ENCODE peak calls at places on chromosomes 1 and 21, in six cellular contexts. H, D, V, Q, U and E are unnamed samples.

GRCh38 chr1:1371741-1372711 is 3.0 kb downstream of the AURKAIP1 start:
- DNase-seq in H (peak), D (peak), U (no peak), Q (peak), V (peak), E (peak)

GRCh38 chr1:65510961-65511360 is 90.5 kb downstream of the LEPR start:
- DNase-seq in H (no peak), V (no peak), D (no peak), Q (no peak), U (no peak), E (no peak)

GRCh38 chr1:230852959-230853358 is 15.4 kb downstream of the C1orf198 start:
- DNase-seq in Q (no peak), U (no peak), V (no peak), D (no peak), H (no peak), E (no peak)

GRCh38 chr1:113804421-113805255 is 7.6 kb downstream of the RSBN1 start:
- DNase-seq in H (peak), V (peak), U (no peak), D (peak), Q (peak), E (peak)

GRCh38 chr1:248696775-248697174 is 5.8 kb downstream of the OR14I1 start:
- DNase-seq in Q (no peak), H (peak), U (no peak), D (no peak), V (no peak), E (no peak)

GRCh38 chr1:229410692-229411433 is 23.0 kb downstream of the ACTA1 start:
- DNase-seq in H (peak), V (peak), U (no peak), D (peak), Q (no peak), E (no peak)

GRCh38 chr1:84272401-84272800 is 29.1 kb upstream of the SAMD13 start:
- DNase-seq in D (no peak), H (no peak), Q (no peak), V (no peak), U (no peak), E (no peak)

GRCh38 chr1:215710340-215710971 is 143.4 kb downstream of the KCTD3 start:
- DNase-seq in Q (peak), D (peak), V (peak), U (no peak), H (peak), E (peak)

GRCh38 chr1:21308847-21309652 is 18.8 kb upstream of the ECE1 start:
- DNase-seq in U (no peak), D (no peak), Q (no peak), H (no peak), V (no peak), E (no peak)

GRCh38 chr1:247535402-247535801 is 838 bp downstream of the OR2C3 start:
- DNase-seq in D (no peak), H (no peak), V (no peak), U (no peak), Q (no peak), E (no peak)

GRCh38 chr1:111369177-111369576 is 58.4 kb downstream of the OVGP1 start:
- DNase-seq in D (no peak), V (no peak), U (no peak), H (no peak), Q (no peak), E (peak)

GRCh38 chr1:58392083-58392482 is 154.4 kb downstream of the OMA1 start:
- DNase-seq in H (no peak), V (no peak), U (peak), D (no peak), Q (no peak), E (no peak)

GRCh38 chr1:54564312-54565112 is 16.5 kb downstream of the ACOT11 start:
- DNase-seq in V (no peak), D (no peak), Q (no peak), H (no peak), U (no peak), E (no peak)

GRCh38 chr1:160629286-160630210 is 17.3 kb downstream of the SLAMF1 start:
- DNase-seq in Q (no peak), U (no peak), H (no peak), D (no peak), V (no peak), E (no peak)

GRCh38 chr1:223731076-223731770 is 18.9 kb downstream of the CAPN2 start:
- DNase-seq in V (no peak), D (no peak), H (no peak), U (no peak), Q (no peak), E (peak)

GRCh38 chr1:205346956-205347574 is 9.7 kb downstream of the KLHDC8A start:
- DNase-seq in Q (no peak), H (no peak), V (no peak), U (no peak), D (no peak), E (no peak)

GRCh38 chr1:47767741-47768100 is 229.5 kb downstream of the TRABD2B start:
- DNase-seq in V (no peak), Q (no peak), D (no peak), H (no peak), U (no peak), E (no peak)

GRCh38 chr21:40049031-40049958 is 182.1 kb downstream of the PCP4 start:
- DNase-seq in D (no peak), H (peak), U (no peak), Q (no peak), V (no peak), E (no peak)

GRCh38 chr1:164662955-164663354 is 104.0 kb downstream of the PBX1 start:
- DNase-seq in U (no peak), D (no peak), H (no peak), V (no peak), Q (no peak), E (no peak)

GRCh38 chr1:110752941-110753725 is 78.4 kb upstream of the KCNA3 start:
- DNase-seq in V (no peak), D (no peak), Q (no peak), H (no peak), U (no peak), E (no peak)

GRCh38 chr1:72288886-72289285 is 6.5 kb upstream of the NEGR1 start:
- DNase-seq in U (no peak), Q (no peak), D (no peak), V (no peak), H (peak), E (no peak)

GRCh38 chr1:12255918-12256317 is 26.1 kb downstream of the VPS13D start:
- DNase-seq in H (no peak), D (no peak), Q (no peak), U (no peak), V (no peak), E (no peak)

GRCh38 chr1:173784997-173785396 is 39.5 kb upstream of the DARS2 start:
- DNase-seq in U (no peak), Q (no peak), V (no peak), H (no peak), D (no peak), E (no peak)

GRCh38 chr1:39625462-39626273 is 13.8 kb downstream of the HEYL start:
- DNase-seq in U (no peak), H (peak), Q (no peak), D (no peak), V (no peak), E (no peak)

GRCh38 chr1:102019530-102019929 is 22.8 kb upstream of the OLFM3 start:
- DNase-seq in H (no peak), Q (no peak), V (no peak), D (no peak), U (no peak), E (no peak)

GRCh38 chr1:115240321-115240720 is 97.7 kb downstream of the NGF start:
- DNase-seq in V (no peak), Q (no peak), D (no peak), U (no peak), H (no peak), E (no peak)

GRCh38 chr1:115242543-115242942 is 95.5 kb downstream of the NGF start:
- DNase-seq in D (no peak), U (no peak), Q (no peak), V (no peak), H (no peak), E (no peak)

GRCh38 chr1:115239148-115239820 is 98.8 kb downstream of the NGF start:
- DNase-seq in U (no peak), V (no peak), Q (no peak), D (no peak), H (no peak), E (no peak)

GRCh38 chr1:115246526-115246925 is 91.5 kb downstream of the NGF start:
- DNase-seq in H (no peak), V (no peak), D (no peak), U (no peak), Q (no peak), E (no peak)

GRCh38 chr1:115245227-115245626 is 92.8 kb downstream of the NGF start:
- DNase-seq in V (no peak), D (no peak), H (no peak), Q (no peak), U (no peak), E (no peak)
- TF ChIP-seq MYC in V (no peak), D (no peak), H (no peak), Q (no peak), U (no peak), E (no peak)

GRCh38 chr1:108962681-108963051 is 618 bp downstream of the CLCC1 start:
- DNase-seq in V (peak), D (no peak), U (no peak), H (peak), Q (peak), E (no peak)

GRCh38 chr1:108961198-108961597 is 2.1 kb downstream of the CLCC1 start:
- DNase-seq in Q (no peak), V (no peak), H (no peak), U (peak), D (no peak), E (no peak)

GRCh38 chr1:108960719-108961118 is 2.6 kb downstream of the CLCC1 start:
- DNase-seq in H (no peak), Q (no peak), D (no peak), V (no peak), U (no peak), E (no peak)

GRCh38 chr1:108961752-108962486 is 1.4 kb downstream of the CLCC1 start:
- DNase-seq in D (no peak), Q (no peak), V (peak), U (no peak), H (no peak), E (no peak)

GRCh38 chr1:108963052-108963686 is at the start of gene CLCC1:
- DNase-seq in H (peak), D (peak), Q (peak), U (peak), V (peak), E (peak)
- TF ChIP-seq POLR2A in H (peak), D (peak), Q (peak), U (peak), V (peak), E (peak)

GRCh38 chr21:45537746-45538291 is 4.4 kb downstream of the SLC19A1 start:
- DNase-seq in D (no peak), H (no peak), V (no peak), U (no peak), Q (no peak), E (no peak)
- TF ChIP-seq MYC in D (no peak), H (no peak), V (no peak), U (no peak), Q (no peak), E (no peak)

DNA sequence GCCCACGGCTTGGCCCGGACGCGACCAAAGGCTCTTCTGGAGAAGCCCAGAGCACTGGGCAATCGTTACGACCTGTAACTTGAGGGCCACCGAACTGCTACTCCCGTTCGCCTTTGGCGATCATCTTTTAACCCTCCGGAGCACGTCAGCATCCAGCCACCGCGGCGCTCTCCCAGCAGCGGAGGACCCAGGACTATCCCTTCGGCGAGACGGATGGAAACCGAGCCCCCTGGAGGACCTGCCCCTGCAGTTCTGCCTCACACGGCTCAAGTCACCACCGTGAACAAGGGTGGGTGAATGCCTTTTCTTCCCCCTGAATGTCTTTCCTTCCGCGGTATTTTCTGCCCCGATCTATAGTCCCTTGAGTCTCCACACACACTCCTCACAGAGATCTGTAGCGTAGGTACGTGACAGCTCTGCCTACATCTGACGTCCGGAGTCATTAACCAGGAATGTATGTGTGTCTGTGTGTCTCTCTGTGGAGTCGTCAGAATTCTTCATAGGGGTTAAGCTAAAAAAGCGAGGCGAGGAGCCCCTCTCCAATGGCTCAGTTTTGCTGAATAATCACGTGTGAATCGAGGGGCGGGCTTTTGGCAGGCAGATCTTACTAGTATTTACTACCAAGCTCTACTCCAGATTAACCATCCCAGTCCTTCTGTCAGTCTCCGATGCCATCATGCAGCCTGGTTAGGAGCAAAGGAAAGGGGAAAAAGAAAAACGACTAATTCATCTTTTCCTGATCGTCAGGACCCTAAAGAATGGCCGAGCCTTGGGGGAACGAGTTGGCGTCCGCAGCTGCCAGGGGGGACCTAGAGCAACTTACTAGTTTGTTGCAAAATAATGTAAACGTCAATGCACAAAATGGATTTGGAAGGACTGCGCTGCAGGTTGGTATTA is at the start of gene CDKN2C:
- DNase-seq in Q (peak), V (peak), H (peak), D (no peak), U (no peak), E (peak)
- TF ChIP-seq POLR2A in Q (no peak), V (peak), H (peak), D (no peak), U (peak), E (no peak)

DNA sequence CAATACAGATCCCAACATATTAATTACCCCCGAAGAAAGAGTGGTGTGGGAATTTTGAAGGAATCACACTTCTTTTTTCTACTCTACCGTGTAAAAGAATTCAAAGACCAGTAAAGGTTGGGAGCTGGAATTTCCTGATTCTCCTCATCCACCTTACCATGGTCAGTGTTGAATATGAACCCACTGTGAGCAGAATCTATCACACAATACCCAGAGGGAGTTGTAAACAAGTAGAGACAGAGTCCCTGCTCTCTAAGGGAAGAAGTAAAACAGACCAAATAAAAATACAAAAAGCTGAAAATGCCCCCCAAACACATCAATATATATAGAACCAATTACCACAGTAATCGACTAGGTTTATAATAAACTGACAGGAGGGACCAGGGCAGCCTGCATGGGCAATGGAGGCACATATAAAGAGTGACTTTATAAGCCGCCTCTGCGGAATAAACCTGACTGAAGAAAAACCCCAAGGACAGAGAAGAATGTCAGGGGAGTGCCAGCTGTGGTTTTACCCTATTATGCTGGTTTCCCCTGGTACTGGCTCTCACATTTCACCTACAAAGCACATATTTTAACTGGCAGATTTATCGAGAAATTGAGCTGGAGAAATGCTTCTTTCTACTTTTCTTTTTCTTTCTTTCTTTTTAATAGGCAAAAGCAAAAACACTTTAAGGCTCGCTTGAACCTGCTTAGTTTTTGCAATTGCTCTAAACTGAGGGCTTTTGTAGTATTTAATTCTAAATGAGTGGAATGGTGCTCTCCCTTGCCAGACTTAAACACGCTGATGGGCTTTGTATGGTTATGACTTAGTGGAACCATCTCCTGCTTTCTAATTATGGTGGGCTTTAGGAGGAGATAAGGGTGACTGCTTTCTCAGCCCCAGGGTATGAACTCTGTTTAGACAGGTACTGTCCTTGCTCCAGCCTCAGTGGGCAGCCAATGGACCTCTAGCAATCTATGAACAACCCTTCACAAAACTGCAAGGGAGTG is 244.8 kb downstream of the ASTN1 start:
- DNase-seq in D (no peak), U (no peak), V (no peak), Q (no peak), H (no peak), E (no peak)
- TF ChIP-seq MYC in D (no peak), U (no peak), V (no peak), Q (no peak), H (no peak), E (no peak)

GRCh38 chr1:151009674-151010345 is 1.6 kb downstream of the PRUNE1 start:
- DNase-seq in Q (no peak), H (no peak), D (no peak), U (no peak), V (no peak), E (no peak)

GRCh38 chr1:151010346-151010726 is 2.1 kb downstream of the PRUNE1 start:
- DNase-seq in Q (no peak), D (no peak), H (no peak), V (no peak), U (no peak), E (no peak)

GRCh38 chr1:151009206-151009587 is 948 bp downstream of the PRUNE1 start:
- DNase-seq in H (no peak), U (no peak), D (no peak), Q (no peak), V (peak), E (no peak)

GRCh38 chr1:151007853-151008243 is 401 bp upstream of the PRUNE1 start:
- DNase-seq in V (no peak), U (no peak), Q (no peak), H (no peak), D (no peak), E (no peak)

GRCh38 chr1:151008244-151009205 is at the start of gene PRUNE1:
- DNase-seq in D (peak), Q (peak), V (peak), U (peak), H (peak), E (peak)
- TF ChIP-seq POLR2A in D (peak), Q (peak), V (peak), U (peak), H (peak), E (no peak)

GRCh38 chr1:89130716-89131115 is 4.8 kb upstream of the GBP2 start:
- DNase-seq in D (no peak), H (no peak), V (no peak), U (no peak), Q (no peak), E (no peak)
- TF ChIP-seq MYC in D (no peak), H (no peak), V (no peak), U (no peak), Q (no peak), E (no peak)

GRCh38 chr1:32240140-32240951 is 6.7 kb upstream of the FAM167B start:
- DNase-seq in V (no peak), U (no peak), H (peak), Q (no peak), D (peak), E (peak)
- TF ChIP-seq POLR2A in V (no peak), U (no peak), H (no peak), Q (no peak), D (peak), E (peak)

GRCh38 chr1:238272145-238272544 is 381.4 kb upstream of the ZP4 start:
- DNase-seq in H (no peak), V (no peak), D (no peak), Q (no peak), U (no peak), E (no peak)
- TF ChIP-seq MYC in H (no peak), V (no peak), D (no peak), Q (no peak), U (no peak), E (no peak)

GRCh38 chr1:222589462-222590302 is at the start of gene TAF1A:
- DNase-seq in H (peak), D (peak), Q (peak), U (peak), V (peak), E (peak)
- TF ChIP-seq POLR2A in H (peak), D (peak), Q (peak), U (peak), V (peak), E (peak)